ENCODE peak calls at places on chromosomes 1 and 21, in ten cellular contexts. H is neural progenitor cell, U is A549, O is H9, W is MM.1S, D is HepG2, N is astrocyte, L is SK-N-SH, X is OCI-LY7, G is hepatocyte. B is an unnamed sample. For H3K4me1, the result is how much of the 10 kb centered on the place peaks cover.

GRCh38 chr1:156859523-156860112 is 701 bp upstream of the INSRR start:
- DNase-seq in N (peak), D (no peak), O (peak), H (peak), X (no peak), U (peak), G (no peak), W (no peak), L (peak), B (no peak)

GRCh38 chr1:199447906-199448305 is 579.6 kb upstream of the NR5A2 start:
- DNase-seq in O (no peak), N (peak), H (peak), W (no peak), U (no peak), X (no peak), G (no peak), D (no peak), L (no peak), B (no peak)

GRCh38 chr1:37705399-37705798 is 13.1 kb downstream of the CDCA8 start:
- DNase-seq in G (no peak), N (no peak), U (no peak), H (no peak), L (no peak), O (no peak), W (no peak), D (no peak), X (no peak), B (no peak)

GRCh38 chr1:69533343-69533742 is 34.4 kb upstream of the LRRC7 start:
- DNase-seq in N (no peak), X (no peak), L (no peak), W (no peak), O (no peak), G (no peak), D (no peak), U (no peak), H (no peak), B (no peak)

GRCh38 chr1:27575861-27576331 is 28.0 kb downstream of the AHDC1 start:
- DNase-seq in H (peak), D (peak), O (peak), X (no peak), W (peak), L (peak), G (peak), U (peak), N (no peak), B (no peak)

GRCh38 chr1:182183606-182184005 is 122.1 kb upstream of the ZNF648 start:
- DNase-seq in U (no peak), O (no peak), L (no peak), W (no peak), N (no peak), H (no peak), D (no peak), G (no peak), X (no peak), B (no peak)

GRCh38 chr1:58909162-58909560 is 125.3 kb upstream of the JUN start:
- DNase-seq in U (no peak), G (no peak), D (no peak), L (no peak), N (peak), H (no peak), O (no peak), W (no peak), X (no peak), B (peak)

GRCh38 chr1:97247196-97247595 is 525.6 kb downstream of the PTBP2 start:
- DNase-seq in O (no peak), X (no peak), H (no peak), D (no peak), N (peak), U (no peak), G (no peak), L (no peak), W (no peak), B (peak)

GRCh38 chr1:100597069-100597741 is 59.3 kb downstream of the GPR88 start:
- DNase-seq in H (no peak), D (no peak), L (peak), O (no peak), X (no peak), N (peak), G (no peak), W (no peak), U (no peak), B (peak)

GRCh38 chr1:232686346-232686745 is 56.4 kb upstream of the SIPA1L2 start:
- DNase-seq in G (no peak), L (no peak), X (no peak), N (no peak), U (no peak), D (no peak), O (no peak), H (no peak), W (no peak), B (peak)

GRCh38 chr1:13950637-13951036 is 250.6 kb downstream of the PRDM2 start:
- DNase-seq in N (no peak), D (no peak), U (no peak), G (no peak), W (no peak), X (no peak), O (peak), L (peak), H (peak), B (no peak)

GRCh38 chr1:205670143-205670431 is 10.2 kb downstream of the SLC45A3 start:
- DNase-seq in W (no peak), H (peak), O (no peak), N (no peak), D (no peak), X (no peak), L (peak), U (no peak), G (no peak), B (no peak)
- H3K4me1 ChIP-seq in W (under half), H (half or more), O (under half), N (under half), D (half or more), X (half or more), L (under half), U (under half), G (half or more), B (under half)

DNA sequence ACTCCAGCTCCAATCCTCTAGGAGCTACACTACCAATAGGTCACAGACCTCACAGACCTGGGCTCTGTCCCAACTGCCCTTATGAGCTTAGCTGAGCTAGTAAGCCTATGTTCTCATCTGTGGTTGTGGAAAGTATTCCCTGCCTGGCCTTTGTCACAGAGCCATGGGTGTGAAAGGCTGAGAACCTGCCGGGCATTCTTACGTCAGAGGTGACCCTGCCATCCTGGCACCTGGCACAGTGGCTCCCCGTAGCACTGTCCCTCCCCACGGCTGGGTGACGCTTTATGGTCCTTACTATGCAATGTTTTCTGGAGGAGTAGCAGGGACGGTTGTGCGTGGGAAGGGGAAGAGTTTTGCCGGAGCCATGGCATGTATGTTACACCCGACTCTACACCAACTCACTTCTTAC is 3.5 kb downstream of the TNFRSF1B start:
- DNase-seq in N (no peak), X (no peak), G (no peak), O (no peak), U (no peak), W (no peak), H (no peak), L (no peak), D (no peak), B (no peak)
- H3K4me2 ChIP-seq in N (no peak), X (no peak), G (no peak), O (no peak), U (no peak), W (no peak), H (no peak), L (no peak), D (no peak), B (no peak)

GRCh38 chr21:45110873-45111624 is 36.7 kb downstream of the ADARB1 start:
- DNase-seq in U (no peak), D (no peak), W (no peak), N (no peak), L (no peak), X (peak), G (no peak), O (no peak), H (no peak), B (no peak)
- H3K4me1 ChIP-seq in U (under half), D (under half), W (under half), N (under half), L (under half), X (half or more), G (under half), O (under half), H (under half), B (under half)

GRCh38 chr1:8094481-8095241 is 68.6 kb upstream of the ERRFI1 start:
- DNase-seq in L (no peak), N (peak), U (peak), X (no peak), G (peak), H (no peak), D (peak), O (no peak), W (no peak), B (peak)

GRCh38 chr1:8095584-8095983 is 69.5 kb upstream of the ERRFI1 start:
- DNase-seq in G (no peak), H (no peak), D (no peak), O (no peak), X (no peak), N (no peak), L (no peak), U (no peak), W (no peak), B (no peak)

GRCh38 chr1:8097908-8098307 is 71.8 kb upstream of the ERRFI1 start:
- DNase-seq in U (no peak), W (no peak), N (no peak), H (no peak), O (no peak), X (no peak), L (no peak), D (no peak), G (no peak), B (no peak)

GRCh38 chr1:8096105-8097011 is 70.2 kb upstream of the ERRFI1 start:
- DNase-seq in W (no peak), D (no peak), H (no peak), X (no peak), G (no peak), U (peak), L (no peak), N (peak), O (no peak), B (peak)

GRCh38 chr1:8097077-8097799 is 71.1 kb upstream of the ERRFI1 start:
- DNase-seq in U (peak), N (peak), G (peak), H (no peak), W (no peak), L (no peak), O (no peak), X (peak), D (peak), B (peak)
- H3K4me2 ChIP-seq in U (peak), N (peak), G (peak), H (no peak), W (no peak), L (peak), O (no peak), X (peak), D (peak), B (peak)

DNA sequence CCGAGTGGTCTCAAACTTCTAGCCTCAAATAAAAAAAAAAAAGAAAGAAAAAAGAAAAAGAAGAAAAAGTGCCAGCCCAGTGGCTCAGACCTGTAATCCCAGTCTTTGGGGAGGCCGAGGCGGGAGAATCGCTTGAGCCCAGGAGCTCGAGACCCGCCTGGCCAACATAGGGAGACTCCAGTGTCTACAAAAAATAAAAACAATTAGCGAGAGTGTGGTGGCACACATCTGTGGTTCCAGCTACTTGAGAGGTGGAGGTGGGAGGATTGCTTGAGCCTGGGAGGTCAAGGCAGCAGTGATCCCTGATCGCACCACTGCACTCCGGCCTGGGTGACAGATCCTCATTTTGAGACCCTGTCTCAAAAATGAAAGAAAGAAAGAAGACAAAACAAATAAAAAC is 1.4 kb upstream of the PTGFRN start:
- DNase-seq in W (no peak), N (no peak), O (no peak), D (no peak), G (no peak), U (no peak), X (no peak), L (no peak), H (no peak), B (no peak)
- H3K4me1 ChIP-seq in W (under half), N (under half), O (under half), D (under half), G (under half), U (under half), X (under half), L (under half), H (under half), B (under half)

DNA sequence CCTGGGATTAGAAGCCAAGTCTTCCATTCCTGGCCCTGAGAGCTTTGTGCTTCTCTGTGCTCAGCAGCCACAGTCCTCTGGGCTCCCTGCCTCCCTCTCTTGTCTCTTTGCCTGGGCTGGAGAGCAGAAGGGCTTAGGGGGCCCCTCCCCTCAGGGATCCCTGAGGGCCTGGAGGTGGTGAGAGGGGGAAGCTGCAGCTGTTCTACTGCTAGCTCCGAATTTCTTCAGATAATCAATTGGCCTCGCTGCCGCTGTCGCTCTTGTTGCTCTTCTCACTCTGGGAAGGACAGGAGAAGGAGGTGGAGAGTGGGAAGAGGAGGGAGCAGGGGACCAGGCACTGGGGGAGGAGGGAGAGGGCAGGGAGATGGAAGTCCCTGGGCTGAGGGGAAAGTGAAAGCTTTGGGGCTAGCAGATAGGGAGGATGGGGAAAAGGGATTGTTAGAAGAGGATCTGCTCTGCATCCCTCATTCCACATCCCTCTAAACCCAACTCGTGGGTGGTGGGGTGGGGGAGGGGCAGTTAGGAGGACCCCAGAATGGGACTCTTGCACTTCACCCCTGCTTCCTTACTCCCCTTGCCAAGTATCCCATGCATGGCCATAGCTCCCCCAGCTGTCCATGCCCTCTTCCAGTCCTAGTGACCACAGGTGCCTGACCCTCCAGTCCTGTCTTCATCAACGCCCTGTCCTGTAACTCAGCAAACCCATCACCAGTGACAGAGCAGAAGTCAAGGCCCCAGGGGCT is 8.0 kb downstream of the NHLH1 start:
- DNase-seq in W (no peak), H (peak), D (no peak), L (no peak), X (peak), G (no peak), O (peak), N (no peak), U (no peak), B (no peak)
- H3K4me2 ChIP-seq in W (no peak), H (peak), D (no peak), L (no peak), X (no peak), G (no peak), O (peak), N (no peak), U (no peak), B (no peak)

GRCh38 chr1:26278835-26279597 is 870 bp upstream of the SH3BGRL3 start:
- DNase-seq in L (no peak), N (peak), O (no peak), H (peak), X (peak), G (peak), U (no peak), D (no peak), W (no peak), B (peak)
- H3K4me1 ChIP-seq in L (half or more), N (half or more), O (under half), H (under half), X (under half), G (half or more), U (under half), D (under half), W (under half), B (half or more)

GRCh38 chr1:244231572-244232315 is 180.7 kb downstream of the ZBTB18 start:
- DNase-seq in L (peak), O (no peak), D (no peak), W (no peak), N (peak), U (no peak), H (peak), G (no peak), X (no peak), B (peak)
- H3K4me2 ChIP-seq in L (peak), O (no peak), D (peak), W (no peak), N (peak), U (peak), H (peak), G (peak), X (no peak), B (peak)

DNA sequence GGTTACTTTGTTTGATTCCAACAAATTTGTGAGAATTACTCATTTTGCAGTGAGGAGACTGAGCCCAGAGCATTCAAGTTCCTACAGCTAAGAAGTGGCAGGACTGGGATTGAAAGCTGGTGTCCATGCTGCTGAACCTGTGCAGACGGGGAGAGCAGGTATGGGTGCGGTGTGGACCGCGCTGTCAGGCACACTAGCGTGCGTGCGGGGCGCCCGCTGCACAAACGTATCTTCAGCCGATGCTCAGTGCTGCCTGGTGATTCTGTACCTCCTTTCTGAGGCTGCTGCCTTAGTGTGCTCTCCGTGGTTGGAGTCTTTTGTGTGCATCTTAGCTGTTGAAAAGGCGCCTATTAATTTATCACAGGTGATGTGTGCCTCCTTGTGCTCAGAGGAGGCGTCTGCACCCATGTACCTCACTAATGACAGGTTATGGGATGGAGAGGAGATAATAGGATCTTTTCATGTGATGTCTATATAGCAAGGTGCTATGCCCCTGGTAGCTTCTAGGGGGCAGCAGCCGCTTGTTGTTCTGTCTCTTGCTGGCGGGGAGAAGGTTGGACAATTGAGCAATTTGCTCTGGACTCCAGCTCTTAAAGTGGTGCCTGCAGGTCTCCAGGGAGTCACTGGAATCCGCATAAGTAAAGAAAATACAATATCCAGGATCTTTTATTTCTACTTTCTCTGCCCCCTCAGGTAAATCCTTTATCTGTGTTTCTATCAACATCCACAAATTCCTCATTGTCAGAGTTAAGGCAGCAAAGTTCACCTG is 32.5 kb downstream of the PEX14 start:
- DNase-seq in H (peak), X (peak), N (peak), G (peak), O (peak), L (peak), D (peak), W (peak), U (peak), B (peak)
- H3K4me1 ChIP-seq in H (under half), X (under half), N (under half), G (under half), O (under half), L (under half), D (half or more), W (under half), U (under half), B (under half)

GRCh38 chr1:70760170-70760569 is 287.4 kb downstream of the PTGER3 start:
- DNase-seq in L (no peak), N (peak), X (no peak), G (no peak), U (no peak), D (no peak), W (no peak), H (no peak), O (no peak), B (no peak)

GRCh38 chr1:70767377-70767776 is 280.2 kb downstream of the PTGER3 start:
- DNase-seq in O (no peak), D (no peak), W (no peak), H (no peak), X (no peak), N (peak), L (no peak), G (no peak), U (no peak), B (peak)

GRCh38 chr1:70762386-70762785 is 285.2 kb downstream of the PTGER3 start:
- DNase-seq in X (no peak), U (no peak), D (no peak), L (no peak), H (no peak), O (no peak), G (no peak), N (no peak), W (no peak), B (no peak)

GRCh38 chr1:70768211-70768610 is 279.4 kb downstream of the PTGER3 start:
- DNase-seq in X (no peak), U (no peak), G (no peak), W (no peak), L (no peak), D (no peak), O (no peak), H (no peak), N (no peak), B (no peak)

DNA sequence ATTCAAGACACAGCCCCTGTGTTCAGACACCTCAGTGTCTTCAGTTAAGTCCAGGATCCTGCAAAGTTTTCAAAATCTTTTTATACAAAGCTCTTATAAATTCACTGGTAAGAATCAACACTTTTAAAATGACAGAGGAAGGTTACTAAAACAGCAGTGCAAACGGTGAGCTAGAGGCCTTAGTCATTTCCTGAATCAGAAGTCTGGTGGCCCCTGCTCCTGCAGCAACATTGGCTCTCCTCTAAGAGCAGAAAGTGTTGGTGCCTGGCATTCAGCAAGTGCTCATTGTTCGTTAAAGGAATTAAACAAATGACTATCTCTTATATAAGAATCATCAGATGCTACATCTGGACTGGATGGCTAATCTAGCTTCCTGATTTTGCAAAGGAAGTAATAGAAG is 282.9 kb downstream of the PTGER3 start:
- DNase-seq in D (no peak), O (no peak), U (no peak), X (no peak), W (peak), H (no peak), G (no peak), L (no peak), N (peak), B (no peak)
- H3K4me2 ChIP-seq in D (no peak), O (no peak), U (no peak), X (no peak), W (no peak), H (no peak), G (no peak), L (peak), N (no peak), B (no peak)